ENCODE peak calls at places on chromosomes 11 and 22, in seven cellular contexts. T is A549, Y is GM12878, Z is thoracic aorta, U is upper lobe of right lung, H is testis, S is colonic mucosa. R is an unnamed sample. For H3K4me1, the result is how much of the 10 kb centered on the place peaks cover.

GRCh38 chr11:452916-453527 is 2.9 kb downstream of the PTDSS2 start:
- DNase-seq in T (no peak), Y (no peak), Z (no peak), U (no peak), H (no peak), S (no peak), R (no peak)

GRCh38 chr11:65887723-65888162 is 528 bp downstream of the FIBP start:
- DNase-seq in T (no peak), Y (no peak), Z (no peak), U (no peak), H (no peak), S (no peak), R (no peak)

GRCh38 chr11:121494355-121495099 is 41.8 kb upstream of the SORL1-AS1 start:
- DNase-seq in T (no peak), Y (peak), Z (no peak), U (no peak), H (peak), S (no peak), R (no peak)

GRCh38 chr11:110298298-110298765 is 1.9 kb upstream of the RDX start:
- DNase-seq in T (no peak), Y (no peak), Z (no peak), U (no peak), H (no peak), S (no peak), R (no peak)

GRCh38 chr11:17230867-17231851 is 23.4 kb upstream of the PIK3C2A start:
- DNase-seq in T (no peak), Y (peak), Z (no peak), U (no peak), H (no peak), S (no peak), R (no peak)

GRCh38 chr11:64074239-64074638 is 38.5 kb downstream of the FLRT1 start:
- DNase-seq in T (no peak), Y (no peak), Z (no peak), U (peak), H (no peak), S (no peak), R (no peak)

GRCh38 chr11:70879601-70880285 is 372.6 kb downstream of the SHANK2 start:
- DNase-seq in T (no peak), Y (no peak), Z (no peak), U (no peak), H (no peak), S (no peak), R (no peak)

GRCh38 chr11:8959546-8960166 is 4.6 kb downstream of the TMEM9B start:
- DNase-seq in T (peak), Y (peak), Z (no peak), U (no peak), H (peak), S (peak), R (peak)

GRCh38 chr11:80155412-80156017 is 714.7 kb upstream of the TENM4 start:
- DNase-seq in T (peak), Y (no peak), Z (no peak), U (no peak), H (no peak), S (no peak), R (no peak)

GRCh38 chr11:13463779-13464290 is 813 bp upstream of the BTBD10 start:
- DNase-seq in T (peak), Y (no peak), Z (no peak), U (no peak), H (no peak), S (no peak), R (no peak)

GRCh38 chr11:64223001-64223651 is 2.9 kb downstream of the TRPT1 start:
- DNase-seq in T (no peak), Y (no peak), Z (no peak), U (peak), H (no peak), S (peak), R (no peak)

GRCh38 chr22:44338183-44338812 is 25.5 kb upstream of the SHISAL1 start:
- DNase-seq in T (no peak), Y (no peak), Z (no peak), U (no peak), H (no peak), S (no peak), R (no peak)

GRCh38 chr22:20530368-20531153 is 23.2 kb downstream of the MED15 start:
- DNase-seq in T (peak), Y (no peak), Z (no peak), U (no peak), H (no peak), S (no peak), R (no peak)

GRCh38 chr11:63671322-63672155 is at the start of gene ATL3:
- DNase-seq in T (peak), Y (peak), Z (peak), U (peak), H (peak), S (peak), R (peak)

GRCh38 chr11:68838572-68838964 is 3.1 kb downstream of the CPT1A start:
- DNase-seq in T (no peak), Y (no peak), Z (no peak), U (no peak), H (peak), S (no peak), R (no peak)

GRCh38 chr22:38467904-38468760 is at the start of gene KDELR3:
- DNase-seq in T (peak), Y (no peak), Z (no peak), U (peak), H (peak), S (peak), R (peak)

GRCh38 chr11:113193894-113194293 is 120.5 kb upstream of the TTC12 start:
- DNase-seq in T (no peak), Y (peak), Z (no peak), U (no peak), H (peak), S (peak), R (no peak)

GRCh38 chr22:19431641-19432091 is at the start of gene HIRA:
- DNase-seq in T (peak), Y (no peak), Z (no peak), U (peak), H (peak), S (peak), R (peak)

GRCh38 chr22:46861968-46862367 is 99.5 kb downstream of the TBC1D22A start:
- DNase-seq in T (no peak), Y (no peak), Z (no peak), U (no peak), H (no peak), S (no peak), R (peak)

GRCh38 chr11:75041263-75041662 is 52.5 kb downstream of the NEU3 start:
- DNase-seq in T (no peak), Y (no peak), Z (no peak), U (no peak), H (no peak), S (no peak), R (no peak)

GRCh38 chr11:65180877-65181568 is 705 bp upstream of the CAPN1 start:
- DNase-seq in T (peak), Y (peak), Z (no peak), U (peak), H (peak), S (peak), R (peak)

GRCh38 chr11:94604496-94604895 is 37.3 kb downstream of the PIWIL4 start:
- DNase-seq in T (no peak), Y (no peak), Z (no peak), U (no peak), H (no peak), S (no peak), R (no peak)

GRCh38 chr11:94599510-94599909 is 32.3 kb downstream of the PIWIL4 start:
- DNase-seq in T (no peak), Y (no peak), Z (no peak), U (no peak), H (no peak), S (no peak), R (no peak)

GRCh38 chr11:94597896-94598295 is 30.7 kb downstream of the PIWIL4 start:
- DNase-seq in T (no peak), Y (no peak), Z (no peak), U (no peak), H (peak), S (no peak), R (no peak)

GRCh38 chr11:94603587-94603986 is 36.4 kb downstream of the PIWIL4 start:
- DNase-seq in T (no peak), Y (no peak), Z (no peak), U (no peak), H (no peak), S (no peak), R (no peak)

DNA sequence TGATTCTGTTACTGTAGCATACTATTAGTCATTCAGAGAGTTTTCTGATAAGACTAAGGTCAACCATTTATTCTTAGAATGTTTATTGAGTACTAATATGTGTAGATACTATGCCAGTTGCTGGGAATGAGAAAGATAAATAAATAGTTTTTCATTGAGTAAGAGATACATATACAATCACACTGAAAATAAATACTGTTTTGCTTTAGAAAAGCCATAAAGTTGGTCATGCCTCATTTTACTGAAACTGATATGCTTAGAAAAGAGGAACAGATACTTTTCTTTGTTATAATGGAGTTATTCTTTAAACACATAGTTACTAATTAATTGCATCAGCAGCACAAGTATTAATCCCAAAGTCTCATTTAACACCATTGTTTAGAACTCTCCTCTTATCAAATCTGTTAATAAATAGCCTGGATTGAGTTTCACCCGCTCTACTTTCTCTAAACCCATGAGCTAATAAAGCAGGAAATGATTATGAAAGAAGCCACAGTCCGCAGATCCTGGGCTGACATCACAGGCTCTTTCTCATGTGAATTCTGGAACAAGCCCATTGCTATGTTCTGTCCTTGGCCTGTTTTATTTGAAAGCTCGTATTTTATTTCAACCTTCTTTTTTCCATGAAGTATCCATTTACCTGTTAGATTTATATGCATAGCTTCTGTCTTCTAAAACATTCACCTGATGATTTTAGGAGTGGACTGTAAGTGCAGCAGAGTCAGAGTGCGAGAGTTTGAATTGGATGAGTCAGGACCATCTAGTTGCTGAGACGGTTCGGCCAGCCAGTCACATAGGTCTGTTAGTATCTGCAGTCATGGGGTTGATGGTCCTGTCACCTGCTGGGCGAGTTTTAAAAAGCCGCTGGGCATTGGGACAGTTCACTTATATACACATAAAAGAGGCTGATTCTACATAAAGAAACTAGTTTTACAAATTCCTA is 35.5 kb downstream of the PIWIL4 start:
- DNase-seq in T (peak), Y (peak), Z (no peak), U (peak), H (peak), S (no peak), R (no peak)
- TF ChIP-seq CTCF in T (no peak), Y (peak), Z (no peak), U (peak), H (peak), S (peak), R (peak)

GRCh38 chr11:118703563-118704106 is 24.2 kb upstream of the TREH start:
- DNase-seq in T (no peak), Y (no peak), Z (no peak), U (no peak), H (no peak), S (no peak), R (no peak)
- H3K4me1 ChIP-seq in T (under half), Y (under half), Z (under half), U (under half), H (under half), S (under half), R (under half)

GRCh38 chr11:1482581-1483444 is 3.8 kb downstream of the MOB2 start:
- DNase-seq in T (no peak), Y (no peak), Z (no peak), U (peak), H (no peak), S (no peak), R (no peak)
- TF ChIP-seq CTCF in T (no peak), Y (no peak), Z (peak), U (peak), H (no peak), S (no peak), R (no peak)

GRCh38 chr11:47510231-47510630 is 42.7 kb downstream of the CELF1 start:
- DNase-seq in T (no peak), Y (no peak), Z (no peak), U (no peak), H (no peak), S (no peak), R (no peak)
- H3K4me1 ChIP-seq in T (half or more), Y (half or more), Z (half or more), U (half or more), H (half or more), S (under half), R (under half)

GRCh38 chr22:22037740-22038139 is 55.2 kb upstream of the TOP3B start:
- DNase-seq in T (no peak), Y (no peak), Z (no peak), U (no peak), H (no peak), S (no peak), R (no peak)
- TF ChIP-seq CTCF in T (no peak), Y (no peak), Z (no peak), U (no peak), H (no peak), S (no peak), R (no peak)

GRCh38 chr11:44942029-44942710 is 8.5 kb downstream of the TP53I11 start:
- DNase-seq in T (no peak), Y (no peak), Z (no peak), U (no peak), H (no peak), S (no peak), R (no peak)

GRCh38 chr11:44944853-44945235 is 5.8 kb downstream of the TP53I11 start:
- DNase-seq in T (no peak), Y (no peak), Z (no peak), U (no peak), H (no peak), S (no peak), R (no peak)

GRCh38 chr11:44944181-44944852 is 6.4 kb downstream of the TP53I11 start:
- DNase-seq in T (no peak), Y (no peak), Z (no peak), U (no peak), H (no peak), S (no peak), R (no peak)

GRCh38 chr11:44943118-44943517 is 7.6 kb downstream of the TP53I11 start:
- DNase-seq in T (no peak), Y (no peak), Z (no peak), U (peak), H (no peak), S (peak), R (peak)

GRCh38 chr11:44943696-44944095 is 7.0 kb downstream of the TP53I11 start:
- DNase-seq in T (no peak), Y (no peak), Z (no peak), U (no peak), H (no peak), S (no peak), R (no peak)
- H3K4me1 ChIP-seq in T (under half), Y (under half), Z (under half), U (under half), H (under half), S (under half), R (under half)

R was measured in Peyer's patch.